ENCODE peak calls at places on chromosomes 2 and 18, in six cellular contexts. K, Z, Y, E, T and W are unnamed samples. For H3K4me1, the result is how much of the 10 kb centered on the place peaks cover.

GRCh38 chr18:23703057-23703986 is 14.1 kb downstream of the LAMA3 start:
- DNase-seq in T (peak), Z (peak), Y (peak), E (no peak), K (peak), W (peak)

GRCh38 chr18:3044931-3045698 is 32.2 kb upstream of the LPIN2 start:
- DNase-seq in T (peak), E (peak), Z (no peak), Y (no peak), K (peak), W (no peak)

GRCh38 chr18:46859855-46860254 is 57.5 kb downstream of the PIAS2 start:
- DNase-seq in K (no peak), T (no peak), Y (no peak), E (no peak), Z (peak), W (no peak)

GRCh38 chr2:167935803-167936110 is 311.6 kb downstream of the STK39 start:
- DNase-seq in Y (no peak), K (no peak), T (no peak), E (no peak), Z (no peak), W (no peak)

GRCh38 chr18:57532987-57533386 is 53.5 kb downstream of the FECH start:
- DNase-seq in T (no peak), Y (no peak), K (no peak), Z (peak), E (no peak), W (no peak)

GRCh38 chr2:52220393-52220792 is 1188.5 kb upstream of the NRXN1 start:
- DNase-seq in K (no peak), T (no peak), Y (no peak), E (no peak), Z (no peak), W (no peak)

GRCh38 chr2:181680055-181680936 is at the start of gene NEUROD1:
- DNase-seq in E (peak), T (peak), K (no peak), Z (peak), Y (no peak), W (no peak)

GRCh38 chr18:48955528-48956261 is 4.9 kb upstream of the SMAD7 start:
- DNase-seq in E (no peak), Y (peak), T (no peak), K (peak), Z (peak), W (no peak)

GRCh38 chr2:2848621-2849443 is 517.8 kb upstream of the MYT1L start:
- DNase-seq in Y (no peak), K (no peak), Z (no peak), T (no peak), E (peak), W (no peak)

GRCh38 chr18:44826418-44827259 is 146.0 kb downstream of the SETBP1 start:
- DNase-seq in T (peak), Z (peak), E (no peak), K (peak), Y (no peak), W (no peak)

GRCh38 chr2:64819774-64820688 is 166.3 kb upstream of the SERTAD2 start:
- DNase-seq in K (no peak), Y (peak), E (no peak), T (no peak), Z (no peak), W (peak)

GRCh38 chr2:17319090-17319489 is 199.2 kb downstream of the RAD51AP2 start:
- DNase-seq in K (no peak), E (no peak), T (no peak), Y (no peak), Z (no peak), W (no peak)

GRCh38 chr2:212990697-212991096 is 160.7 kb downstream of the IKZF2 start:
- DNase-seq in Y (no peak), E (no peak), Z (peak), K (no peak), T (no peak), W (no peak)

GRCh38 chr2:201259216-201259615 is 1.1 kb upstream of the CASP8 start:
- DNase-seq in K (no peak), Z (no peak), E (no peak), Y (no peak), T (no peak), W (no peak)

GRCh38 chr18:45755936-45756335 is 32.0 kb downstream of the SLC14A1 start:
- DNase-seq in T (no peak), K (peak), E (no peak), Z (peak), Y (no peak), W (no peak)

GRCh38 chr2:231163011-231163410 is 35.4 kb upstream of the ARMC9 start:
- DNase-seq in Y (no peak), E (no peak), Z (peak), K (no peak), T (no peak), W (no peak)

GRCh38 chr2:7611750-7612149 is 694.5 kb downstream of the RNF144A start:
- DNase-seq in T (no peak), Z (no peak), E (no peak), Y (no peak), K (no peak), W (no peak)

GRCh38 chr2:98299506-98299905 is 46.8 kb upstream of the CNGA3 start:
- DNase-seq in K (no peak), E (no peak), Z (no peak), T (no peak), Y (no peak), W (no peak)

GRCh38 chr18:8960740-8961657 is 141.5 kb upstream of the NDUFV2 start:
- DNase-seq in T (peak), K (no peak), E (no peak), Z (peak), Y (no peak), W (no peak)

GRCh38 chr2:96501471-96501874 is 3.7 kb downstream of the NEURL3 start:
- DNase-seq in E (no peak), Z (no peak), T (no peak), K (no peak), Y (peak), W (peak)

GRCh38 chr2:43131051-43131889 is 95.1 kb downstream of the ZFP36L2 start:
- DNase-seq in E (peak), Y (peak), Z (peak), T (peak), K (peak), W (peak)

GRCh38 chr2:226052772-226053416 is 653.4 kb downstream of the NYAP2 start:
- DNase-seq in E (no peak), Z (no peak), Y (no peak), K (no peak), T (no peak), W (no peak)

GRCh38 chr2:236607471-236608307 is 38.1 kb downstream of the ACKR3 start:
- DNase-seq in Y (no peak), Z (peak), E (no peak), K (no peak), T (peak), W (no peak)

GRCh38 chr2:231182500-231182899 is 15.9 kb upstream of the ARMC9 start:
- DNase-seq in Z (no peak), Y (no peak), K (no peak), E (no peak), T (peak), W (no peak)

GRCh38 chr2:12821656-12822055 is 104.9 kb downstream of the TRIB2 start:
- DNase-seq in Y (no peak), K (no peak), T (no peak), Z (no peak), E (no peak), W (no peak)

GRCh38 chr2:64716569-64716968 is 62.9 kb upstream of the SERTAD2 start:
- DNase-seq in Y (no peak), T (no peak), Z (no peak), K (no peak), E (no peak), W (no peak)

GRCh38 chr2:223113161-223113560 is 61.2 kb downstream of the KCNE4 start:
- DNase-seq in E (no peak), Y (no peak), K (no peak), T (no peak), Z (no peak), W (no peak)

GRCh38 chr18:48134609-48135008 is 204.2 kb upstream of the SMAD2 start:
- DNase-seq in Z (no peak), K (no peak), E (no peak), Y (no peak), T (no peak), W (no peak)

GRCh38 chr18:48947583-48947982 is 3.2 kb downstream of the SMAD7 start:
- DNase-seq in Y (no peak), Z (no peak), T (no peak), K (peak), E (no peak), W (no peak)

GRCh38 chr2:119250891-119251290 is 27.3 kb downstream of the STEAP3 start:
- DNase-seq in Z (no peak), E (peak), K (no peak), Y (no peak), T (no peak), W (no peak)
- H3K4me1 ChIP-seq in Z (under half), E (under half), K (under half), Y (under half), T (half or more), W (under half)

GRCh38 chr2:55000335-55000734 is 49.9 kb downstream of the RTN4 start:
- DNase-seq in Y (no peak), E (no peak), Z (no peak), K (no peak), T (no peak), W (no peak)
- H3K4me1 ChIP-seq in Y (half or more), E (under half), Z (under half), K (under half), T (half or more), W (under half)

GRCh38 chr2:100137877-100138570 is 4.4 kb downstream of the AFF3 start:
- DNase-seq in Y (peak), E (no peak), T (no peak), K (no peak), Z (no peak), W (no peak)

GRCh38 chr2:100140582-100140981 is 1.8 kb downstream of the AFF3 start:
- DNase-seq in Y (no peak), T (no peak), K (no peak), E (no peak), Z (no peak), W (no peak)

GRCh38 chr2:100139114-100139513 is 3.3 kb downstream of the AFF3 start:
- DNase-seq in E (no peak), T (no peak), Y (no peak), K (no peak), Z (no peak), W (no peak)

GRCh38 chr2:100142393-100142792 is at the start of gene AFF3:
- DNase-seq in K (peak), Y (peak), Z (no peak), E (no peak), T (no peak), W (no peak)

GRCh38 chr2:100141906-100142305 is 484 bp downstream of the AFF3 start:
- DNase-seq in Z (no peak), K (no peak), T (no peak), Y (no peak), E (no peak), W (no peak)
- H3K4me1 ChIP-seq in Z (under half), K (under half), T (under half), Y (under half), E (under half), W (under half)

GRCh38 chr18:58992301-58993231 is 127.9 kb downstream of the ZNF532 start:
- DNase-seq in Y (no peak), Z (peak), T (peak), K (no peak), E (no peak), W (no peak)
- H3K4me1 ChIP-seq in Y (under half), Z (under half), T (half or more), K (half or more), E (under half), W (under half)

DNA sequence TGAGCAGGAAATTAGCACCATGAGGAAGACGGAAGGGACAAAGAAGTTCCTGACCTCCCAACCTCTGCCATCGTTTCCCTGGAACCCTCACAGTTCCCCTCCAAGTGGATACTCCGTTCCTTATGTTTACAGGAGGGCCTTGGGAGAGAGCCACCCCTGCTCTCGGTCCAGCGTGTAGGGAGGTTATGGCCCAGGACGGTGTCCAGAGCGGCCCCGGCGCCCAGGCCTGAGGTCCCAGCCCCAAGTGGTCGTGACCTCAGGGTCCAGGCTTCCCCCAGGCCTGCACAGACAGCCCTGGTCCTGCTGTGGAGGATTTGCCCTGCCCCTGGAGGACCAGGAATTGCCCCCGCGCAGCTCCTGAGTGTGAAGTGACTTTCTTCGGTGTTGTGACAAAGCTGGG is 61.8 kb upstream of the RBM44 start:
- DNase-seq in Z (no peak), T (no peak), Y (no peak), E (no peak), K (no peak), W (no peak)
- H3K4me1 ChIP-seq in Z (under half), T (under half), Y (under half), E (under half), K (half or more), W (under half)

DNA sequence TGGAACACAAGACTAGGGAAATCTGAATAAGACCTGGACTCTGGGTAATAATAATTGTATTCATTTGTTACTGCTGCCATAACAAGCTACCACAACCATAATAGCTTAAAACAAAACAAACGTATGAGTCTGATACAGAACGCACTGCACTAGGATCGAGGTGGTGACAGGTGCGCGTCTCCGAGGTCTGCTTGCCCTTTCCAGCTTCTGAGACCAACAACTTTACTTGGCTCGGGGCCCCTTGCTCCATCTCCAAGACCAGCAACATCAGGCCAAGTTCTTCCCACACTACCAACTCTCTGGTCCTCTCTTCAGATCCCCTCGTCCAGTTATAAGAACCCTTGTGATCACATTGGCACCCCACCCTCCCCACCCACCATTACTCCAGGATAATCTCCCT is 42.8 kb downstream of the TBC1D8 start:
- DNase-seq in E (no peak), T (no peak), Y (no peak), Z (no peak), K (no peak), W (no peak)
- H3K4me1 ChIP-seq in E (under half), T (half or more), Y (under half), Z (under half), K (half or more), W (under half)

GRCh38 chr2:176692518-176692917 is 423.3 kb downstream of the MTX2 start:
- DNase-seq in K (no peak), Z (no peak), E (no peak), T (no peak), Y (no peak), W (no peak)
- H3K4me1 ChIP-seq in K (under half), Z (under half), E (under half), T (under half), Y (under half), W (under half)

DNA sequence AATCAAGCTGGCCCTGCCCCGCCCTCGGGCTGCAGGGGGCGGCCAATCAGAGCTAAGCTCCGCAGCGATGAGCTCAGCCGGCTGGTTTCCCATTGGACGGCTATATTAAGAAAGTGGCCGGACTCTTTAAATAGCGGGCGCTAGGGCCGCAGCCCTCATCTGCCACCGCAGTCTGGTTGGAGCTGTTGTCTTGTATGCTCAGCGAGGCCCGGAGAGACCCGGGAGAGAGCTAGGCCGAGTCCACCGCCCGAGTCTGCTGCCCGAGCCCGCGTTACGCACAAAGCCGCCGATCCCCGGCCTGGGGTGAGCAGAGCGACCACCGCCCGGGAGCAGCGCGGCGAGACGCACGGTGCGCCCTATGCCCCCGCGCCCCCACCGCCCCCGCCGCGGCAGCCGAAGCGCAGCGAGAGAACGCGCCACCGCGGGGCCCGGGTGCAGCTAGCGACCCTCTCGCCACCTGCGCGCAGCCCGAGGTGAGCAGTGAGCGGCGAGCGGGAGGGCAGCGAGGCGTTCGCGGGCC is at the start of gene RHOB:
- DNase-seq in E (peak), K (peak), T (peak), Y (peak), Z (peak), W (peak)
- H3K4me1 ChIP-seq in E (under half), K (under half), T (half or more), Y (under half), Z (under half), W (under half)